ENCODE peak calls at places on chromosomes 11 and 22, in seven cellular contexts. O is Caco-2, Z is astrocyte of the cerebellum, E is AG09309, U is choroid plexus epithelial cell, D is fibroblast of the aortic adventitia, J is psoas muscle. W is an unnamed sample.

GRCh38 chr11:26062665-26063064 is 269.3 kb upstream of the ANO3 start:
- DNase-seq in O (no peak), Z (no peak), E (no peak), U (no peak), D (no peak), J (no peak), W (no peak)

GRCh38 chr22:29081499-29082236 is 8.8 kb downstream of the KREMEN1 start:
- DNase-seq in O (no peak), Z (no peak), E (no peak), U (no peak), D (peak), J (no peak), W (no peak)

GRCh38 chr11:11996321-11997174 is 11.9 kb downstream of the DKK3 start:
- DNase-seq in O (no peak), Z (no peak), E (no peak), U (no peak), D (no peak), J (no peak), W (no peak)

GRCh38 chr11:120548682-120549209 is 37.2 kb downstream of the GRIK4 start:
- DNase-seq in O (no peak), Z (no peak), E (no peak), U (no peak), D (no peak), J (no peak), W (no peak)

GRCh38 chr22:49103314-49104052 is 724.2 kb downstream of the BRD1 start:
- DNase-seq in O (no peak), Z (no peak), E (no peak), U (no peak), D (no peak), J (no peak), W (no peak)

GRCh38 chr11:112285918-112286317 is 25.3 kb upstream of the PLET1 start:
- DNase-seq in O (no peak), Z (no peak), E (no peak), U (peak), D (peak), J (no peak), W (no peak)

GRCh38 chr11:90243534-90243933 is 20.7 kb upstream of the CHORDC1 start:
- DNase-seq in O (no peak), Z (no peak), E (no peak), U (no peak), D (no peak), J (no peak), W (no peak)

GRCh38 chr11:129880311-129880710 is 15.1 kb downstream of the NFRKB start:
- DNase-seq in O (no peak), Z (no peak), E (no peak), U (no peak), D (no peak), J (no peak), W (no peak)

GRCh38 chr11:12411806-12412727 is 34.7 kb downstream of the PARVA start:
- DNase-seq in O (peak), Z (peak), E (peak), U (peak), D (peak), J (peak), W (peak)

GRCh38 chr11:62501432-62501891 is 45.1 kb downstream of the AHNAK start:
- DNase-seq in O (no peak), Z (peak), E (no peak), U (peak), D (no peak), J (no peak), W (no peak)

GRCh38 chr11:86237267-86237804 is 7.2 kb upstream of the EED start:
- DNase-seq in O (no peak), Z (no peak), E (no peak), U (no peak), D (no peak), J (no peak), W (no peak)

GRCh38 chr11:71305451-71306125 is 53.2 kb upstream of the SHANK2 start:
- DNase-seq in O (peak), Z (no peak), E (no peak), U (no peak), D (no peak), J (no peak), W (no peak)

GRCh38 chr11:117443269-117444186 is 115.9 kb downstream of the CEP164 start:
- DNase-seq in O (peak), Z (no peak), E (no peak), U (peak), D (peak), J (no peak), W (peak)

GRCh38 chr11:44556735-44557409 is 8.6 kb upstream of the CD82 start:
- DNase-seq in O (no peak), Z (peak), E (no peak), U (peak), D (peak), J (peak), W (no peak)

GRCh38 chr11:123904932-123905331 is 3.0 kb downstream of the OR8D4 start:
- DNase-seq in O (no peak), Z (no peak), E (no peak), U (no peak), D (no peak), J (no peak), W (no peak)

GRCh38 chr22:44088976-44089570 is 65.0 kb downstream of the PARVB start:
- DNase-seq in O (no peak), Z (peak), E (peak), U (no peak), D (peak), J (peak), W (no peak)

GRCh38 chr11:127000291-127000968 is at the start of gene KIRREL3:
- DNase-seq in O (no peak), Z (no peak), E (no peak), U (no peak), D (no peak), J (no peak), W (no peak)

GRCh38 chr11:10373340-10373739 is 68.5 kb downstream of the ADM start:
- DNase-seq in O (no peak), Z (peak), E (no peak), U (peak), D (peak), J (no peak), W (no peak)

GRCh38 chr22:22687638-22688500 is 43.5 kb downstream of the GGTLC2 start:
- DNase-seq in O (peak), Z (peak), E (peak), U (peak), D (peak), J (no peak), W (peak)

GRCh38 chr11:107898270-107898669 is 30.0 kb upstream of the RAB39A start:
- DNase-seq in O (no peak), Z (peak), E (peak), U (peak), D (peak), J (no peak), W (peak)

GRCh38 chr22:40472036-40472435 is 101.6 kb downstream of the SGSM3 start:
- DNase-seq in O (no peak), Z (no peak), E (no peak), U (no peak), D (no peak), J (no peak), W (no peak)

GRCh38 chr11:71843858-71844257 is 10.9 kb downstream of the DEFB108B start:
- DNase-seq in O (no peak), Z (no peak), E (no peak), U (no peak), D (no peak), J (no peak), W (no peak)

GRCh38 chr22:34761111-34761510 is 304.8 kb upstream of the ISX start:
- DNase-seq in O (no peak), Z (no peak), E (no peak), U (no peak), D (no peak), J (no peak), W (no peak)

GRCh38 chr11:130209128-130209932 is 49.7 kb downstream of the ST14 start:
- DNase-seq in O (peak), Z (no peak), E (no peak), U (no peak), D (no peak), J (no peak), W (no peak)

GRCh38 chr11:73342633-73343032 is 33.6 kb upstream of the RELT start:
- DNase-seq in O (no peak), Z (no peak), E (no peak), U (no peak), D (no peak), J (no peak), W (no peak)

DNA sequence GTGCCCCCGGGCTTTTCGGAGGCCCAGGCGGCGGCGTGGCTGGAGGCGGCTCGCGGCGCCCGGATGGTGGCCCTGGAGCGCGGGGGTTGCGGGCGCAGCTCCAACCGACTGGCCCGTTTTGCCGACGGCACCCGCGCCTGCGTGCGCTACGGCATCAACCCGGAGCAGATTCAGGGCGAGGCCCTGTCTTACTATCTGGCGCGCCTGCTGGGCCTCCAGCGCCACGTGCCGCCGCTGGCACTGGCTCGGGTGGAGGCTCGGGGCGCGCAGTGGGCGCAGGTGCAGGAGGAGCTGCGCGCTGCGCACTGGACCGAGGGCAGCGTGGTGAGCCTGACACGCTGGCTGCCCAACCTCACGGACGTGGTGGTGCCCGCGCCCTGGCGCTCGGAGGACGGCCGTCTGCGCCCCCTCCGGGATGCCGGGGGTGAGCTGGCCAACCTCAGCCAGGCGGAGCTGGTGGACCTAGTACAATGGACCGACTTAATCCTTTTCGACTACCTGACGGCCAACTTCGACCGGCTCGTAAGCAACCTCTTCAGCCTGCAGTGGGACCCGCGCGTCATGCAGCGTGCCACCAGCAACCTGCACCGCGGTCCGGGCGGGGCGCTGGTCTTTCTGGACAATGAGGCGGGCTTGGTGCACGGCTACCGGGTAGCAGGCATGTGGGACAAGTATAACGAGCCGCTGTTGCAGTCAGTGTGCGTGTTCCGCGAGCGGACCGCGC is 932 bp downstream of the FJX1 start:
- DNase-seq in O (peak), Z (no peak), E (no peak), U (peak), D (no peak), J (peak), W (peak)
- TF ChIP-seq CTCF in O (no peak), Z (peak), E (no peak), U (peak), D (no peak), J (no peak), W (no peak)

DNA sequence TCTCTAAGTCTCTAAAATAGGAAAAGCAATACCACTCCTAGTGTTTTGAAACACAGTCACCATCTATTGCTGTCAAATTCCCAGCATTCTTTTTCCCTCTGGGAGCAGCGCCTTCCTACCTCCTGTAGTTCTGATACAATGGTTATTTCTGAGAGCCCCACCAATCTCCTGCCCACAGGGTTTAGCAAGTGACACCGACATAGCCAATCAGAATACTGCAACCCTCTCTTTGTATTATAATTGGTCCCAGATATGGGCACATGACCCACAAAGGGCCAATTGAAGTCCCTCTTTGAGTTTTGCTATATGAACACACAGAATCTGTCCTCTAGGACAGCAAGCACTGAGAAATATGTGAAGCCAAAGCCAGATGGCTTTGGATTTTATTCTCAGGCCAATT is 16.9 kb upstream of the ARHGAP42 start:
- DNase-seq in O (no peak), Z (no peak), E (no peak), U (no peak), D (no peak), J (no peak), W (no peak)
- TF ChIP-seq CTCF in O (no peak), Z (no peak), E (no peak), U (no peak), D (no peak), J (no peak), W (no peak)

DNA sequence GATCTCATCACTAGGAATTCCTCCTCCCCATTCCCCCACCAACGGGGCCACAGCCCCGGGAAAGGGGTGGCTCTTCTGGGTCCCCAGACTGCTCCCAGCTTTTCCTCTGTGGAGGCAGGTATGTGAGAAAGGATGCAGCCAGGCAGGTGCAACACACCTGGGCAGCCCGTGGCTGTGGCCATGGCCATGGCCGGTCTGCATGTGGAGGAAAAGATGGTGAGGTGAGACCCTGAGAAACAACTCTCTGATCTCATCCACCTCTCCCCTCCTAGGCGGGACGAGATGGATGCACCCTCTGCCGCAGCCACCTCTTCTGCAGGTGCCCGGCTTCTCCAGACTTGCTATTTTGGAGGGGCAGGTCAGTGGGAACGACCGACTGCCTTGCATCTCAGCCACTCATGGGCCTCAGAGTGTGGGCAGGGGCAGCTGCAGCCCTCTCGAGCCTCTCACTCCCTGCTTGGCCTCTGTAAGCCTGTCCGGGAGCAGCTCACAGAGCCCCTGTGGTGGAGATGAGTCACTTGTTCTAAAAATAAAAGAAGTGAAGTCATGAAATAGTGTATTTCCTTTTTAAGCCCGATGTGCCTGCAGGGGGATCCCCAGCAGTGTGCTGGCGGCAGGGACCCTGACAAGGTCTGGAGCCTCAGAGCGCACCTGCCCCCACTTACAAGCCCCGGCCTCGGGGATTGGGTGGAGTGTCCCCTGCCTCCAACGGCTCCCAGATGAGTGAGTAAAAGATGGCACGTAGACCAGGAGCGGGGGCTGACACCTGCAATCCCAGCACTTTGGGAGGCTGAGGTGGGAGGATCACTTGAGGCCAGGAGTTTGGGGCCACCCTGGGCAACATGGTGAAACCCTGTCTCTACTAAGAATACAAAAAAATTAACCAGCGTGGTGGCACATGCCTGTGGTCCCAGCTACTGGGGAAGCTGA is 10.7 kb downstream of the SMIM38 start:
- DNase-seq in O (no peak), Z (peak), E (peak), U (peak), D (peak), J (no peak), W (peak)
- TF ChIP-seq CTCF in O (no peak), Z (peak), E (peak), U (peak), D (peak), J (peak), W (no peak)

GRCh38 chr11:115503083-115503885 is 931 bp downstream of the CADM1 start:
- DNase-seq in O (peak), Z (no peak), E (no peak), U (peak), D (no peak), J (peak), W (peak)
- TF ChIP-seq CTCF in O (peak), Z (peak), E (peak), U (peak), D (no peak), J (peak), W (no peak)

GRCh38 chr22:24707477-24707816 is 67.1 kb downstream of the PIWIL3 start:
- DNase-seq in O (no peak), Z (no peak), E (no peak), U (no peak), D (no peak), J (no peak), W (no peak)
- TF ChIP-seq CTCF in O (peak), Z (no peak), E (no peak), U (peak), D (no peak), J (no peak), W (no peak)

GRCh38 chr11:33682446-33682845 is 18.2 kb downstream of the C11orf91 start:
- DNase-seq in O (no peak), Z (no peak), E (no peak), U (no peak), D (no peak), J (no peak), W (no peak)
- TF ChIP-seq CTCF in O (peak), Z (peak), E (peak), U (peak), D (no peak), J (no peak), W (no peak)

GRCh38 chr11:31798057-31799035 is 12.8 kb downstream of the PAX6 start:
- DNase-seq in O (no peak), Z (no peak), E (no peak), U (no peak), D (no peak), J (no peak), W (peak)
- TF ChIP-seq CTCF in O (no peak), Z (peak), E (peak), U (peak), D (peak), J (no peak), W (peak)